ENCODE peak calls at places on chromosomes 1 and 21, in six cellular contexts. X is EL; C is CD4-positive, alpha-beta memory T cell; M is cardiac fibroblast; D is activated CD4-positive, alpha-beta T cell treated with anti-CD3 and anti-CD28 coated beads for 48 hours; N is GM13976. G is an unnamed sample.

GRCh38 chr1:16396591-16396990 is 29.5 kb downstream of the SZRD1 start:
- DNase-seq in X (peak; percentile 81), N (no peak), M (peak; percentile 82), D (no peak), C (no peak), G (peak; percentile 66)

GRCh38 chr1:205669341-205670142 is 10.8 kb downstream of the SLC45A3 start:
- DNase-seq in C (no peak), X (no peak), N (peak; percentile 77), D (no peak), M (no peak), G (peak; percentile 31)

GRCh38 chr1:215631489-215631888 is 64.4 kb downstream of the KCTD3 start:
- DNase-seq in N (no peak), C (no peak), D (no peak), M (peak; percentile 26), X (peak; percentile 63), G (no peak)

GRCh38 chr1:151888972-151889570 is 20.2 kb downstream of the THEM4 start:
- DNase-seq in X (no peak), D (no peak), N (peak; percentile 38), M (peak; percentile 42), C (peak; percentile 45), G (peak; percentile 28)

GRCh38 chr1:192814805-192815204 is 6.0 kb downstream of the RGS2 start:
- DNase-seq in C (no peak), D (no peak), X (no peak), N (no peak), M (no peak), G (no peak)

GRCh38 chr1:178664278-178664677 is 60.8 kb upstream of the RALGPS2 start:
- DNase-seq in M (no peak), C (no peak), N (no peak), X (no peak), D (no peak), G (no peak)

GRCh38 chr1:112905420-112906154 is 50.4 kb downstream of the SLC16A1 start:
- DNase-seq in N (no peak), C (no peak), D (peak; percentile 10), M (no peak), X (peak; percentile 24), G (peak; percentile 76)

GRCh38 chr1:67535474-67535873 is 105.3 kb upstream of the SERBP1 start:
- DNase-seq in M (peak; percentile 92), X (peak; percentile 85), D (peak; percentile 79), C (no peak), N (peak; percentile 59), G (peak; percentile 92)

GRCh38 chr1:93979718-93980319 is 70.6 kb upstream of the GCLM start:
- DNase-seq in N (no peak), D (no peak), M (peak; percentile 45), X (no peak), C (no peak), G (peak; percentile 18)

GRCh38 chr1:226919995-226920394 is 20.1 kb upstream of the COQ8A start:
- DNase-seq in X (no peak), C (no peak), N (no peak), D (no peak), M (no peak), G (no peak)

GRCh38 chr1:8211620-8212442 is 106.1 kb upstream of the SLC45A1 start:
- DNase-seq in M (peak; percentile 99), N (no peak), D (no peak), X (peak; percentile 99), C (no peak), G (peak; percentile 92)

GRCh38 chr1:32666866-32667566 is 16.0 kb downstream of the RBBP4 start:
- DNase-seq in X (no peak), N (no peak), D (no peak), M (no peak), C (no peak), G (no peak)

GRCh38 chr1:90717665-90718410 is 736 bp upstream of the BARHL2 start:
- DNase-seq in M (no peak), D (no peak), N (peak; percentile 28), C (no peak), X (no peak), G (peak; percentile 37)

GRCh38 chr1:230807551-230808267 is 60.5 kb downstream of the CAPN9 start:
- DNase-seq in M (no peak), N (no peak), C (no peak), X (no peak), D (no peak), G (no peak)

GRCh38 chr1:187261637-187262036 is 432.9 kb downstream of the PLA2G4A start:
- DNase-seq in D (no peak), C (no peak), M (no peak), N (no peak), X (no peak), G (no peak)

GRCh38 chr21:38386967-38387366 is 111.3 kb downstream of the ERG start:
- DNase-seq in C (no peak), N (no peak), M (peak; percentile 22), D (peak; percentile 13), X (peak; percentile 35), G (no peak)

GRCh38 chr1:176567190-176567794 is 104.3 kb downstream of the PAPPA2 start:
- DNase-seq in X (peak; percentile 5), D (no peak), C (no peak), M (peak; percentile 43), N (no peak), G (no peak)

GRCh38 chr1:65072845-65073244 is 75.2 kb upstream of the AK4 start:
- DNase-seq in D (no peak), X (no peak), M (no peak), C (no peak), N (no peak), G (no peak)

GRCh38 chr1:28782011-28782410 is 30.0 kb upstream of the OPRD1 start:
- DNase-seq in D (no peak), C (no peak), X (no peak), M (no peak), N (no peak), G (no peak)

GRCh38 chr1:103275725-103276124 is 167.4 kb upstream of the COL11A1 start:
- DNase-seq in C (no peak), D (no peak), N (no peak), M (no peak), X (no peak), G (no peak)

GRCh38 chr1:36664564-36665287 is 182.0 kb upstream of the CSF3R start:
- DNase-seq in D (no peak), N (no peak), C (no peak), M (no peak), X (no peak), G (no peak)

GRCh38 chr1:66176012-66176715 is 357.8 kb upstream of the SGIP1 start:
- DNase-seq in N (no peak), X (peak; percentile 41), D (no peak), M (no peak), C (no peak), G (peak; percentile 6)

GRCh38 chr1:145858238-145858936 is 494 bp downstream of the PIAS3 start:
- DNase-seq in M (peak; percentile 35), N (peak; percentile 63), D (peak; percentile 58), C (peak; percentile 37), X (peak; percentile 61), G (no peak)

GRCh38 chr1:162276493-162276892 is 100.2 kb downstream of the SPATA46 start:
- DNase-seq in X (peak; percentile 42), C (no peak), N (peak; percentile 57), D (no peak), M (peak; percentile 61), G (peak; percentile 51)

GRCh38 chr1:66678151-66678550 is 74.1 kb upstream of the DYNLT5 start:
- DNase-seq in X (no peak), C (no peak), M (peak; percentile 18), D (no peak), N (no peak), G (peak; percentile 43)

GRCh38 chr1:65163193-65163805 is 15.3 kb downstream of the AK4 start:
- DNase-seq in C (no peak), M (peak; percentile 57), X (no peak), D (no peak), N (no peak), G (no peak)

GRCh38 chr1:4637616-4638346 is 16.6 kb upstream of the AJAP1 start:
- DNase-seq in X (no peak), N (no peak), M (no peak), D (no peak), C (no peak), G (no peak)

GRCh38 chr21:33211732-33212131 is 18.0 kb upstream of the IFNAR2 start:
- DNase-seq in X (no peak), N (no peak), C (no peak), D (peak; percentile 37), M (no peak), G (no peak)

G was measured in endothelial cell of umbilical vein.